ENCODE peak calls at places on chromosomes 3 and 15, in ten cellular contexts. U is B cell; Q is fibroblast of pulmonary artery; E is astrocyte; R is mesothelial cell of epicardium; P is activated CD4-positive, alpha-beta T cell treated with anti-CD3 and anti-CD28 coated beads for 48 hours; K is NCI-H1417; G is amniotic stem cell; T is hypothalamus; W is activated gamma-delta T cell treated with Interleukin-2 at 50 U/mL for 16 hours. N is an unnamed sample.

GRCh38 chr3:70919091-70919490 is 606.7 kb upstream of the MDFIC2 start:
- DNase-seq in U (no peak), Q (peak), E (peak), R (no peak), P (no peak), K (no peak), G (no peak), T (no peak), W (no peak), N (no peak)

GRCh38 chr3:21621396-21621695 is 129.7 kb downstream of the ZNF385D start:
- DNase-seq in U (no peak), Q (peak), E (peak), R (no peak), P (no peak), K (no peak), G (no peak), T (no peak), W (no peak), N (no peak)

GRCh38 chr15:48384616-48385015 is 53.4 kb downstream of the DUT start:
- DNase-seq in U (no peak), Q (no peak), E (no peak), R (no peak), P (no peak), K (no peak), G (no peak), T (no peak), W (no peak), N (no peak)

GRCh38 chr3:136171097-136171542 is 25.0 kb downstream of the MSL2 start:
- DNase-seq in U (no peak), Q (no peak), E (no peak), R (no peak), P (no peak), K (no peak), G (no peak), T (no peak), W (no peak), N (no peak)

GRCh38 chr3:138364356-138365252 is 16.2 kb downstream of the MRAS start:
- DNase-seq in U (no peak), Q (no peak), E (no peak), R (no peak), P (no peak), K (no peak), G (no peak), T (no peak), W (no peak), N (no peak)

GRCh38 chr15:101481917-101482525 is 7.5 kb downstream of the PCSK6 start:
- DNase-seq in U (no peak), Q (no peak), E (no peak), R (no peak), P (no peak), K (no peak), G (no peak), T (no peak), W (no peak), N (no peak)

GRCh38 chr3:41450416-41451231 is 251.3 kb downstream of the CTNNB1 start:
- DNase-seq in U (no peak), Q (no peak), E (no peak), R (no peak), P (no peak), K (no peak), G (no peak), T (no peak), W (no peak), N (no peak)

GRCh38 chr15:54226455-54226854 is 248.2 kb downstream of the UNC13C start:
- DNase-seq in U (no peak), Q (no peak), E (no peak), R (no peak), P (no peak), K (no peak), G (no peak), T (no peak), W (no peak), N (no peak)